ENCODE peak calls at places on chromosomes 6 and 20, in four cellular contexts. P, V, E and T are unnamed samples.

GRCh38 chr6:45436544-45437440 is 59.1 kb upstream of the SUPT3H start:
- DNase-seq in P (peak), V (peak), E (no peak), T (no peak)

GRCh38 chr6:100217225-100217624 is 223.2 kb upstream of the MCHR2 start:
- DNase-seq in P (no peak), V (no peak), E (no peak), T (no peak)

GRCh38 chr6:50047026-50047425 is 2.7 kb downstream of the DEFB112 start:
- DNase-seq in P (no peak), V (no peak), E (no peak), T (no peak)

GRCh38 chr6:54718541-54719023 is 128.0 kb upstream of the FAM83B start:
- DNase-seq in P (no peak), V (no peak), E (no peak), T (no peak)

GRCh38 chr6:63660737-63661136 is 25.1 kb downstream of the PHF3 start:
- DNase-seq in P (no peak), V (no peak), E (no peak), T (no peak)

GRCh38 chr6:28172006-28172405 is 30.3 kb downstream of the ZKSCAN8 start:
- DNase-seq in P (no peak), V (no peak), E (no peak), T (no peak)

GRCh38 chr6:15160812-15161211 is 85.1 kb upstream of the JARID2 start:
- DNase-seq in P (no peak), V (no peak), E (no peak), T (no peak)

GRCh38 chr6:131949909-131950766 is 1.0 kb downstream of the CCN2 start:
- DNase-seq in P (peak), V (peak), E (peak), T (peak)

GRCh38 chr6:19761114-19761513 is 76.1 kb upstream of the ID4 start:
- DNase-seq in P (no peak), V (no peak), E (no peak), T (no peak)

GRCh38 chr6:29602564-29603361 is 17.8 kb downstream of the OR2H2 start:
- DNase-seq in P (peak), V (peak), E (peak), T (no peak)

GRCh38 chr6:35177586-35177985 is 36.2 kb upstream of the SCUBE3 start:
- DNase-seq in P (no peak), V (no peak), E (no peak), T (no peak)

GRCh38 chr20:49775229-49775693 is 37.4 kb upstream of the SLC9A8 start:
- DNase-seq in P (peak), V (peak), E (no peak), T (no peak)

GRCh38 chr6:31110825-31111582 is 1.4 kb downstream of the C6orf15 start:
- DNase-seq in P (no peak), V (no peak), E (no peak), T (no peak)

GRCh38 chr6:163170294-163170883 is 244.1 kb upstream of the QKI start:
- DNase-seq in P (no peak), V (no peak), E (no peak), T (peak)

GRCh38 chr6:19289408-19289967 is 547.7 kb upstream of the ID4 start:
- DNase-seq in P (no peak), V (no peak), E (no peak), T (no peak)

GRCh38 chr6:25606151-25606550 is 45.9 kb upstream of the SCGN start:
- DNase-seq in P (no peak), V (no peak), E (no peak), T (no peak)

GRCh38 chr6:25603251-25603650 is 48.8 kb upstream of the SCGN start:
- DNase-seq in P (no peak), V (no peak), E (no peak), T (no peak)

GRCh38 chr6:25599516-25600060 is 52.4 kb upstream of the SCGN start:
- DNase-seq in P (no peak), V (no peak), E (no peak), T (no peak)

GRCh38 chr6:25601797-25602679 is 50.0 kb upstream of the SCGN start:
- DNase-seq in P (no peak), V (peak), E (no peak), T (no peak)

DNA sequence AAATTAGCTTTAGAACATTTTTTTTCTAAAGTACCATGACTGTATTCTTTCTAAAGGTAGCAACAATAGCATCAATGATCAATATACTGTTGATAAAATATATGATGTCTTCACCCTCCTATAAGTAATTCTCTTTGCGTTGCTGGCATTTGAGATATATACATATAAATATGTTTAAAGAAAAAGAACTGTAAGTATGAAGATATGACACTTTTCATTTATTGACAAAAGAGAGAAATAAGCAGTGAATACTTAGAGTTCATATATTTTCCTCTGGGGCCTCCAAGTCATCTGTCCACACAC is 49.4 kb upstream of the SCGN start:
- DNase-seq in P (no peak), V (no peak), E (no peak), T (no peak)
- TF ChIP-seq CTCF in P (no peak), V (no peak), E (no peak), T (peak)

GRCh38 chr6:90691823-90692222 is 105.0 kb upstream of the MAP3K7 start:
- DNase-seq in P (no peak), V (no peak), E (no peak), T (no peak)
- TF ChIP-seq CTCF in P (no peak), V (no peak), E (peak), T (no peak)

GRCh38 chr6:33627876-33628275 is 6.8 kb downstream of the ITPR3 start:
- DNase-seq in P (no peak), V (no peak), E (no peak), T (no peak)
- TF ChIP-seq CTCF in P (no peak), V (no peak), E (no peak), T (no peak)

DNA sequence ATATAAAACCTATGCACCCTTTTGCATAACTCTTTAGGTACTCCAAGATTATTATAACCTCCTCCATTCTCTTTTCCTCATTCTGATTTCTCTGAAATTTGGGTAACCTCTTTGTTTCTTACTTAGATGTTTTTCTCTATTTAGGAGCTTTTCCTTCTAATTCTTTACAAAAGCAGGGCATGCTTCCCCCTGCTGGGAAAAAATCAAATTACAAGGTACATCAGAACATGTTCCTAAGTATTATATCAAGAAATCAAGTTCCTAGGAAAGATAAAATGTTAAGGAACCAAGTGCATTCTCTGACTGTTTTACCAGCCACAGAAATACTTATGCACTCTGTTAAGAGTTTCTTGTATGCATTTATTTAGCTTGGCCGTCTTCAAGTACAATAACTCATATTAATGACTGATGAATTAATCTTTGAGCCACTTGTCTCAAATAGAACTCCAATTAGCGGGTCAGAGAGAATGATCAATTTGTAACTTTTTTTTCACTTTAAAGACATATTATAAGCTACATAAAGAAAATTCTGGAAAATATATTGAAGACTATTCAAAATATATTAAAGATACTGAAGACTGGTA is 2.1 kb downstream of the KHDRBS2 start:
- DNase-seq in P (peak), V (peak), E (no peak), T (no peak)
- TF ChIP-seq CTCF in P (no peak), V (no peak), E (peak), T (peak)

GRCh38 chr20:58228484-58229197 is at the start of gene ANKRD60:
- DNase-seq in P (peak), V (peak), E (peak), T (no peak)
- TF ChIP-seq CTCF in P (no peak), V (no peak), E (no peak), T (no peak)